ENCODE peak calls at places on chromosome 1, in four cellular contexts. L, D, K and R are unnamed samples.

GRCh38 chr1:115218696-115219095 is 119.4 kb downstream of the NGF start:
- DNase-seq in D (no peak), K (no peak), L (no peak), R (no peak)

GRCh38 chr1:96643519-96643918 is 78.1 kb upstream of the PTBP2 start:
- DNase-seq in K (no peak), D (no peak), L (no peak), R (no peak)

GRCh38 chr1:2251786-2252185 is 23.7 kb downstream of the SKI start:
- DNase-seq in D (no peak), L (peak), K (no peak), R (no peak)

GRCh38 chr1:97911266-97912215 is 9.3 kb downstream of the DPYD start:
- DNase-seq in L (no peak), K (no peak), D (no peak), R (no peak)

GRCh38 chr1:32666866-32667566 is 16.0 kb downstream of the RBBP4 start:
- DNase-seq in D (no peak), L (no peak), K (no peak), R (no peak)

GRCh38 chr1:151399890-151400235 is 490 bp downstream of the PSMB4 start:
- DNase-seq in K (no peak), D (peak), L (peak), R (peak)

GRCh38 chr1:214296860-214297699 is 16.1 kb downstream of the SMYD2 start:
- DNase-seq in D (peak), L (no peak), K (no peak), R (no peak)

GRCh38 chr1:110196917-110197782 is 13.0 kb upstream of the KCNC4 start:
- DNase-seq in K (peak), D (peak), L (no peak), R (peak)

GRCh38 chr1:7403265-7404045 is 367.6 kb upstream of the VAMP3 start:
- DNase-seq in D (peak), L (no peak), K (peak), R (no peak)

GRCh38 chr1:93033029-93033428 is 46.1 kb upstream of the MTF2 start:
- DNase-seq in K (no peak), L (no peak), D (no peak), R (no peak)

GRCh38 chr1:93029317-93029716 is 49.8 kb upstream of the MTF2 start:
- DNase-seq in K (no peak), D (no peak), L (no peak), R (no peak)

GRCh38 chr1:93025572-93025971 is 53.5 kb upstream of the MTF2 start:
- DNase-seq in L (no peak), D (no peak), K (no peak), R (no peak)

GRCh38 chr1:93033785-93034184 is 45.3 kb upstream of the MTF2 start:
- DNase-seq in D (peak), L (no peak), K (no peak), R (no peak)

GRCh38 chr1:93028542-93028941 is 50.5 kb upstream of the MTF2 start:
- DNase-seq in L (no peak), D (no peak), K (no peak), R (no peak)
- H3K27ac ChIP-seq in L (no peak), D (no peak), K (no peak), R (no peak)

GRCh38 chr1:201732351-201732750 is 96.6 kb upstream of the IPO9 start:
- DNase-seq in L (no peak), K (no peak), D (peak), R (no peak)
- TF ChIP-seq CTCF in L (no peak), K (no peak), D (no peak), R (no peak)

GRCh38 chr1:198650506-198650905 is 11.7 kb downstream of the PTPRC start:
- DNase-seq in K (no peak), D (no peak), L (no peak), R (no peak)
- H3K27ac ChIP-seq in K (peak), D (no peak), L (no peak), R (no peak)

GRCh38 chr1:150069923-150070322 is 2.3 kb downstream of the VPS45 start:
- DNase-seq in L (no peak), D (no peak), K (no peak), R (no peak)
- TF ChIP-seq CTCF in L (no peak), D (no peak), K (no peak), R (no peak)

GRCh38 chr1:26627959-26628358 is 67.9 kb upstream of the ARID1A start:
- DNase-seq in L (no peak), K (no peak), D (no peak), R (no peak)
- H3K27ac ChIP-seq in L (no peak), K (peak), D (no peak), R (no peak)

DNA sequence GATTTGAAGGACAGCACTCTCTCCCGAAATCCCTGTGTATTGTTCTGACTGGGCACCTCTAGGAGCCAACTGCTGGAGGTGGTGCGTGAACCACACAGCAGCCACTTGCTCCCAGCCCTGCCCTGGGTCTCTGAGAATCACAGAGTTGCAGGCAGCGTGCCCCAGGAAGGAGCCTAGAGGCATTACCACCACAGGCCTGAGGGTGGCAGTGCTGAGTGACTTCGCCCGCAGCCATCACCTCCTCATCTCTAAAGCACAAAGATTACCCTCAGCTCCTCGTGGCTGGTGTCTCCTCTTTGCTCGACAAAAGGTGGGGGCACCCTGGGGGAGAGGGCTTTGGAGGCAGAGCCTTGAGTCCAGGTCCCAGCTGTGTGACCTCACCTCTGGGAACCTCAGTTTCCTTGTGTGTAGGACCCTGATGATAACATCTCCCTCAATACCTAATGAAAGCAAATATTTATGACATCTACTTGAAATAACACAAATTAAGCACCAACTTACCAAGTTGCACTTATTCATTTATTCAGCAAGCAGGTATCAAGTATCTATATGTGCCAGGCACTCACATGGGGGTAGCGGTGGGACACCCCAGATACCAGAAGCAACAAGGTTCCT is 86.3 kb downstream of the VWA5B1 start:
- DNase-seq in L (no peak), K (peak), D (peak), R (peak)
- TF ChIP-seq CTCF in L (peak), K (peak), D (peak), R (peak)